ENCODE peak calls at places on chromosomes 5 and 9, in four cellular contexts. W, J, G and A are unnamed samples.
A peak's percentile ranks its signal among the peaks of the same experiment; 100 is the strongest.

GRCh38 chr5:80245986-80246781 is 9.7 kb downstream of the SERINC5 start:
- DNase-seq in W (peak; percentile 75), J (no peak), G (peak; percentile 42), A (no peak)

GRCh38 chr5:16152601-16153568 is 26.7 kb downstream of the MARCHF11 start:
- DNase-seq in W (no peak), J (no peak), G (peak; percentile 2), A (no peak)

GRCh38 chr5:134124289-134125194 is 10.1 kb downstream of the TCF7 start:
- DNase-seq in W (no peak), J (no peak), G (peak; percentile 71), A (no peak)

GRCh38 chr5:118220491-118220890 is 767.9 kb downstream of the DTWD2 start:
- DNase-seq in W (no peak), J (no peak), G (no peak), A (no peak)

GRCh38 chr9:14383296-14383695 is 69.4 kb upstream of the NFIB start:
- DNase-seq in W (no peak), J (no peak), G (no peak), A (no peak)

GRCh38 chr5:146185161-146185560 is 2.7 kb upstream of the LARS1 start:
- DNase-seq in W (no peak), J (no peak), G (peak; percentile 23), A (no peak)

GRCh38 chr5:38807570-38808461 is 38.0 kb upstream of the OSMR start:
- DNase-seq in W (no peak), J (no peak), G (no peak), A (no peak)

GRCh38 chr5:178323961-178324360 is 91.4 kb upstream of the PHYKPL start:
- DNase-seq in W (no peak), J (no peak), G (no peak), A (no peak)

GRCh38 chr5:999724-1000123 is 8.9 kb upstream of the NKD2 start:
- DNase-seq in W (no peak), J (no peak), G (no peak), A (no peak)

GRCh38 chr9:99511723-99512122 is 289.6 kb downstream of the SEC61B start:
- DNase-seq in W (no peak), J (no peak), G (no peak), A (no peak)

GRCh38 chr5:169980418-169981053 is at the start of gene INSYN2B:
- DNase-seq in W (peak; percentile 87), J (peak; percentile 35), G (peak; percentile 83), A (peak; percentile 82)

DNA sequence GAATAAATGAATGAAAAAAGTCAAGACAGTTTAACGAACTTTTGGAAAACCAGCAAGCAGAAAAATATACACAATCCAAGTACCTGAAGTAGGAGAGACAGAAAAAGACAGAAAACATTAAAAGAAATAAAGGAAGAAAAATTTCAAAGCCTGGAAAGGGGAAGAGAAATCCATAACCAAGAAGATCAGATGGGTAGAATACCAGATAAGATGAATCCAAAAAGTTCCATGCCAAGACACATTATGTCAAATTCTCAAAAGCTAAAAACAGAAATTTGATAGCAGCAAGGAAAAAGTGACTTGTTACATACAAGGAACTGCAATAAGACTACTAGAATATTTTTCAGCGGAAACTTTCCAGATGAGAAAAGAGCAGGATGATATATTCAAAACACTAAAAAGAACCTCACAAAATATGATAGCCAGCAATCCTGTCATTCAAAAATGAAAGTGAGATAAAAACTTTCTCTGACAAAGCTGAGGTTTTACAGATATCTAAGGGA is 7.6 kb upstream of the ZNF300 start:
- DNase-seq in W (no peak), J (no peak), G (no peak), A (no peak)
- H3K9me3 ChIP-seq in W (peaks cover 13% of the 10 kb centered on the region), J (peaks cover 42% of the 10 kb centered on the region), G (peaks cover 7% of the 10 kb centered on the region), A (no peaks in the 10 kb centered on the region)

DNA sequence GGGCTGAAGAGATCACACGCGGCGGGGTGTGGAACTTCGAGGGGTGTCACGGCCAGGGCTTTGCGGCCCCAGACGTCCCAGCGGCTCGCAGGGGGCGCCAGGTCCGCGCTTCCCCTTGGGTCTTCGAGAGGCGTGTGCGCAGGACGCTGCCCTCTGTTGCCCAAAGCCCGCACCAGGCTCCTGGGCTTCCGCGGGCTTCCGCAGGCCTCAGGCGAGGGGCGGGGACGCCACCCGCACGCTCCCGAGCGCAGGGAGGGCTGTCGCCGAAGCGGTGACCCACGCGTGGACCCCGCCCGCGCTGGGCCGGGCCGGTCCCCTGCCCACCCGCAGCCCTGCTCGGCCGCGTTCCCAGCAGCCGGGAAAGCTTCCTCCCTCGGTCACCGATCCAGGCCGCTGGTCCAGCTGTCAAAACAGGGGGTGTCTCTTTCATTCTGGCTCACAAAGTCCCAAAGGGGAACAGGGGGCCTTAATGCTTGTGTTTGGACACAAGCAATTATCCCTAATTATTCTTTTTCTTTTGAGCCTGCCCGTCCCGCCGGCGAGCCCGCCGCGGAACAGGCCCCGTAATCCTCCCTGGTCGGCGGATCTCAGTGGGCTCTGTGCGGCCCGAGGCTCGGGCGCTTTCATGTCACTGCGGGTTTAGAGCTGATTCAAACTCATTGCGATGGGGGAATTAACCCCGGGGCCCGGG is 60.6 kb downstream of the TMEM174 start:
- DNase-seq in W (peak; percentile 74), J (no peak), G (no peak), A (no peak)
- H3K4me3 ChIP-seq in W (peak overlapping the region; percentile 20), J (peak overlapping the region; percentile 49), G (no peak overlapping the region), A (peak overlapping the region; percentile 32)

GRCh38 chr9:70994582-70994981 is 126.8 kb downstream of the TRPM3 start:
- DNase-seq in W (no peak), J (no peak), G (no peak), A (no peak)

GRCh38 chr9:70998962-70999361 is 122.5 kb downstream of the TRPM3 start:
- DNase-seq in W (no peak), J (no peak), G (no peak), A (no peak)

GRCh38 chr9:70995511-70995910 is 125.9 kb downstream of the TRPM3 start:
- DNase-seq in W (no peak), J (no peak), G (no peak), A (no peak)
- H3K36me3 ChIP-seq in W (no peaks in the 10 kb centered on the region), J (no peaks in the 10 kb centered on the region), G (no peaks in the 10 kb centered on the region), A (no peaks in the 10 kb centered on the region)

GRCh38 chr5:45110399-45110798 is 301.7 kb downstream of the MRPS30 start:
- DNase-seq in W (no peak), J (no peak), G (no peak), A (no peak)
- H3K9me3 ChIP-seq in W (no peaks in the 10 kb centered on the region), J (no peaks in the 10 kb centered on the region), G (peaks cover 14% of the 10 kb centered on the region), A (no peaks in the 10 kb centered on the region)

DNA sequence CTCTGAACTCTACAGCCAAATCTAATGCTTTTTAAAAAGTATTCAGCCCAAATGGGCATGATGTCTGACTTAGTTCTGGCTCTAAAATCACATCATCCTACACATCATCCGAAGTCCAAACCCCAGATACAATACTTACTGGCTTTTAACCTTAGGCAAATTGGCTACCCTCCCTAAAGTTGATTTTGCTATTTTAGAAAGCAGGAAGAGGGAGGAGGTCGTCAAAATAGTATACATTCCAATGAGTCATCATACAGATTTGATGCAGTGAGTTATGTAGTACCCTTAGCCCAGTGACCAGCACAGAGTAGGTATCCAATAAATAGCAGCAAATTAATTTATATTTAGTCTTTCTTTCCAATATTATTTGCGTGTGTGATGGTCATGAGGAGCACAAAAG is 582.0 kb upstream of the TUSC1 start:
- DNase-seq in W (no peak), J (no peak), G (peak; percentile 23), A (no peak)
- H3K4me3 ChIP-seq in W (no peak overlapping the region), J (no peak overlapping the region), G (no peak overlapping the region), A (no peak overlapping the region)

GRCh38 chr5:147668385-147668784 is 114.1 kb downstream of the JAKMIP2 start:
- DNase-seq in W (no peak), J (no peak), G (no peak), A (no peak)
- H3K36me3 ChIP-seq in W (peaks cover 25% of the 10 kb centered on the region), J (no peaks in the 10 kb centered on the region), G (no peaks in the 10 kb centered on the region), A (no peaks in the 10 kb centered on the region)

DNA sequence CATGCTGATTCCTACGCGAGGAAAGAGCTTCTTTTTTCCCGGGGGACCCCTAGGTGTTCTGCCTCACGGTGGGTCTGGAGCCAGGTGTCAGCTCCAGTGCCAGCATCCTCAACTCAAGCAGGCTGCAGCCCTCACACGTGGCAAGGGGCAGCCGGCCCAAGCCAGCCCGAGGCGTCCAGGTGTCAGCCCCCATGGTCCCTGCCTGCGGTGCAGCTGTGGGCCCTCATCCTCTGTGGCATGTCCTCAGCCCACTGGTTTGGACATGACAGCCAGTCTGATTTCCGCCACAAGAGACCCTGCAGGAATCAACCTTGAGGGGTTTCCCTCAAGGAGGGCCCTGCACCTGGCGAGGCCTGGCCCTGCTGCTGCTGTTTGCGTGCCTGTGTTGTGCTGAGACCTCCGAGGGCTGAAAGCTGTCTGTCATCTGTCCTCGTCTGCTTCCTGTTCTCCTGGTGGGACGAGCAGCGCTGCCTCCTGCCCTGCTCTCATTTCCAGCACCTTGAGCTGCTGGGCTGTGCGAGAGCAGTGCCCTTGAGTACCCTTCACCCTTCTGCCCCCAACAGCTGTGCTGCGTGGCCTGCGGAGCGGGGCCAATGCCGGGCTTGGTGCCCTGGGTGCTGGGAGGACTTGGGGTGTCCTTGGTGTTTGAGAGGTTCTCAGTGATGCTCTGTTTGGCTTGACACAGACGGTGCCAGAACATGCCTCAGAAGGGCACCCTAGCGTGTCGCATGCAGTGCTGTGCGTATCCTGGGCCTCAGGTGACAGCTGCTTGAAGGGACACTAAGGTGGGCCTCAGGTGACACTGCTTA is 137.6 kb downstream of the CACNA1B start:
- DNase-seq in W (no peak), J (no peak), G (no peak), A (no peak)
- H3K9me3 ChIP-seq in W (no peaks in the 10 kb centered on the region), J (no peaks in the 10 kb centered on the region), G (no peaks in the 10 kb centered on the region), A (no peaks in the 10 kb centered on the region)

GRCh38 chr5:149682532-149683076 is 47.5 kb upstream of the PPARGC1B start:
- DNase-seq in W (no peak), J (no peak), G (no peak), A (no peak)

GRCh38 chr5:149679876-149680809 is 50.0 kb upstream of the PPARGC1B start:
- DNase-seq in W (no peak), J (no peak), G (no peak), A (no peak)

GRCh38 chr5:149681252-149681651 is 48.9 kb upstream of the PPARGC1B start:
- DNase-seq in W (no peak), J (no peak), G (no peak), A (no peak)

GRCh38 chr5:149681922-149682321 is 48.2 kb upstream of the PPARGC1B start:
- DNase-seq in W (no peak), J (no peak), G (no peak), A (no peak)

DNA sequence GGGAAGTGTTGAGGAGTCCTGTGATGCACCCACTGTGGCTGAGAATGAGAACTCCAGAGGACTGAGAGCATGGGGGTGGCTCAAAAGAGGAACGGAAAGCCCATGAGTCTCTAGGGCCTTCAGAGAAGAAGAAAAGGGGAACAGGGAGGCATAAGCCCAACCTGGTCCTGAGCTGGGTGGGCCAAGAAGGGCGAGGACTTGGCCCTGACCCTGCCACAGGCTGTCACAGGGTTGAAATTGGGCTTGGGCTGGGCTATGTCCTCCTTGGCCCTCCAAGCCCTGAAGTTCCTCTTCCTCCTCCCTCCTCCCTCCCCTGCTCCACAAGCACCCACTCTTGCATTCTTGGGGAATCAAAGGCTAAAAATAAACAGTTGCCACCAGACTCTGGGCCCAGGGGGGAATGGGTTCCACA is 49.3 kb upstream of the PPARGC1B start:
- DNase-seq in W (no peak), J (peak; percentile 26), G (no peak), A (no peak)
- H3K4me3 ChIP-seq in W (no peak overlapping the region), J (no peak overlapping the region), G (no peak overlapping the region), A (no peak overlapping the region)

GRCh38 chr5:151127926-151128325 is 29.7 kb downstream of the ANXA6 start:
- DNase-seq in W (no peak), J (no peak), G (no peak), A (no peak)

GRCh38 chr5:151125421-151125820 is 32.2 kb downstream of the ANXA6 start:
- DNase-seq in W (no peak), J (no peak), G (no peak), A (no peak)

GRCh38 chr5:151128817-151129216 is 28.8 kb downstream of the ANXA6 start:
- DNase-seq in W (no peak), J (no peak), G (no peak), A (no peak)

GRCh38 chr5:151123897-151124751 is 33.5 kb downstream of the ANXA6 start:
- DNase-seq in W (no peak), J (peak; percentile 70), G (no peak), A (no peak)

GRCh38 chr5:151126199-151126645 is 31.4 kb downstream of the ANXA6 start:
- DNase-seq in W (peak; percentile 78), J (peak; percentile 77), G (peak; percentile 38), A (peak; percentile 25)
- H3K36me3 ChIP-seq in W (peaks cover 28% of the 10 kb centered on the region), J (no peaks in the 10 kb centered on the region), G (no peaks in the 10 kb centered on the region), A (peaks cover 9% of the 10 kb centered on the region)